ENCODE peak calls at places on chromosome X, in five cellular contexts. B is HCT116, U is hepatocyte, T is neural progenitor cell, M is GM23248. L is an unnamed sample. For H3K36me3, the result is how much of the 10 kb centered on the place peaks cover.

GRCh38 chrX:20382518-20383291 is 116.0 kb upstream of the RPS6KA3 start:
- DNase-seq in B (no peak), U (peak), T (no peak), M (peak), L (no peak)

GRCh38 chrX:132489256-132490085 is 633 bp upstream of the MBNL3 start:
- DNase-seq in B (no peak), U (peak), T (peak), M (peak), L (peak)

GRCh38 chrX:66008403-66008970 is 31.4 kb downstream of the VSIG4 start:
- DNase-seq in B (no peak), U (no peak), T (no peak), M (no peak), L (no peak)

GRCh38 chrX:125709074-125709473 is 389.4 kb downstream of the TEX13C start:
- DNase-seq in B (no peak), U (no peak), T (no peak), M (no peak), L (no peak)

GRCh38 chrX:331145-331771 is 12.7 kb upstream of the GTPBP6 start:
- DNase-seq in B (no peak), U (peak), T (peak), M (peak), L (no peak)

GRCh38 chrX:120672389-120672788 is 42.5 kb upstream of the C1GALT1C1 start:
- DNase-seq in B (peak), U (peak), T (no peak), M (peak), L (no peak)

GRCh38 chrX:153411988-153412574 is 809 bp downstream of the ZFP92 start:
- DNase-seq in B (no peak), U (no peak), T (peak), M (peak), L (no peak)

GRCh38 chrX:119118780-119119395 is 8.7 kb downstream of the KIAA1210 start:
- DNase-seq in B (peak), U (peak), T (peak), M (peak), L (peak)

GRCh38 chrX:100649550-100650356 is 5.8 kb downstream of the SRPX2 start:
- DNase-seq in B (no peak), U (peak), T (peak), M (peak), L (no peak)

GRCh38 chrX:40153335-40154221 is 55.8 kb upstream of the BCOR start:
- DNase-seq in B (no peak), U (peak), T (peak), M (peak), L (peak)

GRCh38 chrX:79169484-79169883 is 25.0 kb downstream of the GPR174 start:
- DNase-seq in B (no peak), U (no peak), T (no peak), M (no peak), L (no peak)

GRCh38 chrX:73877687-73878086 is 314.7 kb downstream of the CHIC1 start:
- DNase-seq in B (no peak), U (no peak), T (no peak), M (no peak), L (no peak)

GRCh38 chrX:28595346-28595745 is 8.1 kb downstream of the IL1RAPL1 start:
- DNase-seq in B (no peak), U (no peak), T (no peak), M (no peak), L (no peak)

GRCh38 chrX:68498044-68498507 is 775 bp upstream of the YIPF6 start:
- DNase-seq in B (no peak), U (no peak), T (no peak), M (peak), L (peak)

GRCh38 chrX:154040863-154041262 is 21.2 kb upstream of the IRAK1 start:
- DNase-seq in B (no peak), U (no peak), T (no peak), M (no peak), L (no peak)

GRCh38 chrX:151699746-151700145 is 4.5 kb downstream of the PRRG3 start:
- DNase-seq in B (no peak), U (no peak), T (no peak), M (no peak), L (no peak)

GRCh38 chrX:307261-308111 is 11.1 kb downstream of the GTPBP6 start:
- DNase-seq in B (no peak), U (no peak), T (no peak), M (no peak), L (no peak)

GRCh38 chrX:49249071-49249470 is 13.8 kb downstream of the CCDC22 start:
- DNase-seq in B (no peak), U (no peak), T (no peak), M (no peak), L (no peak)

GRCh38 chrX:39848243-39848642 is 249.5 kb downstream of the BCOR start:
- DNase-seq in B (no peak), U (no peak), T (no peak), M (no peak), L (no peak)

GRCh38 chrX:66022742-66023725 is 16.8 kb downstream of the VSIG4 start:
- DNase-seq in B (no peak), U (no peak), T (peak), M (peak), L (no peak)

GRCh38 chrX:42384956-42385355 is 393.0 kb downstream of the PPP1R2C start:
- DNase-seq in B (no peak), U (no peak), T (no peak), M (no peak), L (no peak)

GRCh38 chrX:128728943-128729342 is 676.7 kb upstream of the ACTRT1 start:
- DNase-seq in B (no peak), U (no peak), T (no peak), M (no peak), L (no peak)

GRCh38 chrX:1393871-1394615 is 2.1 kb upstream of the SLC25A6 start:
- DNase-seq in B (no peak), U (no peak), T (no peak), M (no peak), L (no peak)
- H3K36me3 ChIP-seq in B (under half), U (under half), T (under half), M (under half), L (half or more)

GRCh38 chrX:2828404-2829065 is at the start of gene GYG2:
- DNase-seq in B (no peak), U (peak), T (peak), M (peak), L (no peak)

GRCh38 chrX:2831471-2832228 is 2.9 kb downstream of the GYG2 start:
- DNase-seq in B (no peak), U (no peak), T (no peak), M (no peak), L (no peak)

GRCh38 chrX:2829066-2829430 is 318 bp downstream of the GYG2 start:
- DNase-seq in B (no peak), U (peak), T (peak), M (no peak), L (no peak)

GRCh38 chrX:2824886-2825285 is 3.8 kb upstream of the GYG2 start:
- DNase-seq in B (no peak), U (no peak), T (no peak), M (no peak), L (no peak)

GRCh38 chrX:2829469-2830246 is 928 bp downstream of the GYG2 start:
- DNase-seq in B (no peak), U (peak), T (peak), M (no peak), L (no peak)
- TF ChIP-seq EZH2 in B (no peak), U (no peak), T (no peak), M (no peak), L (no peak)

GRCh38 chrX:15960237-15960636 is 105.6 kb upstream of the AP1S2 start:
- DNase-seq in B (no peak), U (no peak), T (no peak), M (no peak), L (no peak)
- H3K36me3 ChIP-seq in B (under half), U (under half), T (under half), M (under half), L (under half)

DNA sequence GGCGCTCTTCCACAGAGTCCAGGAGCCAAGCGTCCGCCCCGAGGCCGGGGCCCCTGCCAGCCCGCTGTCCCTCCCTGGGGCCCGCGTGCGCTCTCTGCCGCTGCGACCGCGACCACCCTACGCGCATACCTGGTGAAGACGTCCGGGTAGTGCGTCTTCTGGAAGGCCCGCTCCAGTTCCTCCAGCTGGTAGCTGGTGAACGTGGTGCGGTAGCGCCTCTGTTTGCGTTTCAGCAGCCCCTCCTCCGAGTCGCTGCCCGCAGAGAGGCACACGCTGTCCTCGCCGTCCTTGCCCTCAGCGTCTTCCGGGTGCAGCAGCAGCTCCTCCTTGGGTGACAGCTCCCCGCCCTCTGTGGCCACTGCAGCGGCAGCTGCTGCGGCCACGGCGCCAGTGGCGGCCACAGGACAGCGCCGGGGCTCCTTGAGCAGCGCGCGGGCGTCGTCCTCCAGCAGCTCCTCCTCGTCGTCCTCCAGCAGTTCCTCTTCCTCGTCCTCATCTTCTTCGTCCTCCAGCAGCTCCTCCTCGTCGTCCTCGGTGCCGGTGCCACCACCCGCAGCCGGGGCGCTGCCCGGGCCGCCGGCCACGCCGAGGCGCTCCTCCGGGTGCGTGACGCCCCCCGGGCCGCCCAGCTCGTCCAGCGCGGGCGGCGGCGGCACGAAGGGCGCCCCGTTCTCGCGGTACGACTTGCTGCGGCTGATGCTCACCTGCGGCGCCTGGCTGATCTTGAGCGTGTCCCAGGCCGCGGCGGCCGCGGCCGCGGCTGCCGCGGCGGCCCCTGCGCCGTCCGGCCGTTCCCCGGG is 2.8 kb downstream of the ARX start:
- DNase-seq in B (no peak), U (no peak), T (peak), M (peak), L (no peak)
- TF ChIP-seq EZH2 in B (no peak), U (no peak), T (no peak), M (no peak), L (no peak)